ENCODE peak calls at places on chromosomes 7 and 10, in ten cellular contexts. V is bronchial epithelial cell, P is astrocyte of the cerebellum, K is AG10803, N is psoas muscle, U is heart right ventricle, T is right lobe of liver, L is GM23338, X is cardiac fibroblast, D is astrocyte of the spinal cord. H is an unnamed sample.

GRCh38 chr7:154744226-154744860 is 258.6 kb downstream of the PAXIP1 start:
- DNase-seq in V (no peak), P (no peak), K (no peak), N (no peak), U (peak), T (peak), L (peak), X (no peak), D (no peak), H (no peak)

GRCh38 chr10:94104316-94105060 is 110.8 kb downstream of the PLCE1 start:
- DNase-seq in V (peak), P (no peak), K (no peak), N (no peak), U (no peak), T (no peak), L (no peak), X (peak), D (peak), H (no peak)

GRCh38 chr10:74047871-74048270 is 50.0 kb downstream of the VCL start:
- DNase-seq in V (no peak), P (no peak), K (peak), N (no peak), U (no peak), T (no peak), L (no peak), X (peak), D (no peak), H (no peak)

GRCh38 chr7:106425017-106425719 is 140.4 kb upstream of the NAMPT start:
- DNase-seq in V (peak), P (peak), K (peak), N (peak), U (no peak), T (peak), L (no peak), X (peak), D (peak), H (peak)

GRCh38 chr10:119425102-119425880 is 117.2 kb downstream of the RGS10 start:
- DNase-seq in V (no peak), P (no peak), K (no peak), N (no peak), U (no peak), T (no peak), L (no peak), X (no peak), D (no peak), H (no peak)

GRCh38 chr7:27091125-27091524 is 4.7 kb downstream of the HOXA1 start:
- DNase-seq in V (no peak), P (no peak), K (no peak), N (no peak), U (no peak), T (no peak), L (peak), X (no peak), D (no peak), H (no peak)

GRCh38 chr7:140168816-140169215 is 8.0 kb downstream of the KDM7A start:
- DNase-seq in V (no peak), P (no peak), K (no peak), N (no peak), U (no peak), T (no peak), L (no peak), X (no peak), D (no peak), H (no peak)

GRCh38 chr7:38660427-38661099 is 29.4 kb upstream of the AMPH start:
- DNase-seq in V (peak), P (peak), K (peak), N (no peak), U (no peak), T (no peak), L (peak), X (peak), D (peak), H (no peak)

GRCh38 chr7:30445770-30446169 is 32.8 kb downstream of the NOD1 start:
- DNase-seq in V (peak), P (peak), K (peak), N (peak), U (peak), T (peak), L (peak), X (peak), D (peak), H (no peak)

GRCh38 chr7:101161692-101162461 is 3.5 kb downstream of the VGF start:
- DNase-seq in V (no peak), P (no peak), K (no peak), N (no peak), U (no peak), T (no peak), L (peak), X (no peak), D (no peak), H (no peak)

GRCh38 chr10:121033371-121033770 is 182.2 kb downstream of the WDR11 start:
- DNase-seq in V (no peak), P (no peak), K (no peak), N (no peak), U (no peak), T (no peak), L (no peak), X (no peak), D (no peak), H (no peak)

GRCh38 chr7:134515569-134516468 is 11.5 kb upstream of the AKR1B10 start:
- DNase-seq in V (peak), P (peak), K (peak), N (no peak), U (no peak), T (no peak), L (no peak), X (peak), D (peak), H (peak)

GRCh38 chr10:73413108-73413527 is 740 bp downstream of the ANXA7 start:
- DNase-seq in V (peak), P (no peak), K (no peak), N (peak), U (no peak), T (no peak), L (peak), X (no peak), D (peak), H (no peak)

GRCh38 chr10:12720217-12720981 is 281.1 kb downstream of the CCDC3 start:
- DNase-seq in V (peak), P (peak), K (peak), N (peak), U (peak), T (peak), L (no peak), X (peak), D (peak), H (peak)

GRCh38 chr10:33114451-33114944 is 156.5 kb upstream of the ITGB1 start:
- DNase-seq in V (peak), P (no peak), K (peak), N (no peak), U (no peak), T (no peak), L (no peak), X (peak), D (peak), H (no peak)

GRCh38 chr10:117413928-117414618 is 38.8 kb upstream of the PDZD8 start:
- DNase-seq in V (peak), P (no peak), K (peak), N (no peak), U (no peak), T (peak), L (no peak), X (peak), D (no peak), H (no peak)

GRCh38 chr7:19589436-19589835 is 119.4 kb downstream of the POLR1F start:
- DNase-seq in V (no peak), P (no peak), K (no peak), N (no peak), U (no peak), T (no peak), L (no peak), X (no peak), D (no peak), H (no peak)

GRCh38 chr10:105597297-105597696 is 956.2 kb downstream of the SORCS3 start:
- DNase-seq in V (no peak), P (no peak), K (no peak), N (no peak), U (no peak), T (no peak), L (no peak), X (no peak), D (no peak), H (no peak)

GRCh38 chr10:49322371-49323170 is 23.6 kb downstream of the C10orf71 start:
- DNase-seq in V (no peak), P (no peak), K (no peak), N (no peak), U (no peak), T (no peak), L (no peak), X (no peak), D (no peak), H (no peak)

GRCh38 chr7:131688738-131689661 is 132.6 kb upstream of the PODXL start:
- DNase-seq in V (peak), P (peak), K (peak), N (peak), U (peak), T (peak), L (peak), X (peak), D (peak), H (no peak)

GRCh38 chr10:98321203-98321780 is 53.3 kb upstream of the LOXL4 start:
- DNase-seq in V (no peak), P (no peak), K (no peak), N (no peak), U (no peak), T (no peak), L (peak), X (no peak), D (no peak), H (no peak)

GRCh38 chr7:96303105-96303685 is 18.7 kb downstream of the SLC25A13 start:
- DNase-seq in V (peak), P (no peak), K (no peak), N (no peak), U (no peak), T (no peak), L (no peak), X (no peak), D (peak), H (no peak)

GRCh38 chr10:35270100-35270499 is 66.2 kb upstream of the CCNY start:
- DNase-seq in V (no peak), P (no peak), K (no peak), N (no peak), U (no peak), T (no peak), L (no peak), X (no peak), D (no peak), H (no peak)

GRCh38 chr7:38955892-38956291 is 21.8 kb upstream of the POU6F2 start:
- DNase-seq in V (no peak), P (no peak), K (no peak), N (no peak), U (no peak), T (no peak), L (no peak), X (no peak), D (no peak), H (no peak)

GRCh38 chr7:111029574-111030357 is 61.2 kb upstream of the LRRN3 start:
- DNase-seq in V (peak), P (no peak), K (peak), N (no peak), U (no peak), T (no peak), L (no peak), X (peak), D (peak), H (no peak)

GRCh38 chr10:72567884-72568283 is 58.0 kb downstream of the MICU1 start:
- DNase-seq in V (peak), P (no peak), K (no peak), N (no peak), U (no peak), T (no peak), L (peak), X (peak), D (peak), H (no peak)

DNA sequence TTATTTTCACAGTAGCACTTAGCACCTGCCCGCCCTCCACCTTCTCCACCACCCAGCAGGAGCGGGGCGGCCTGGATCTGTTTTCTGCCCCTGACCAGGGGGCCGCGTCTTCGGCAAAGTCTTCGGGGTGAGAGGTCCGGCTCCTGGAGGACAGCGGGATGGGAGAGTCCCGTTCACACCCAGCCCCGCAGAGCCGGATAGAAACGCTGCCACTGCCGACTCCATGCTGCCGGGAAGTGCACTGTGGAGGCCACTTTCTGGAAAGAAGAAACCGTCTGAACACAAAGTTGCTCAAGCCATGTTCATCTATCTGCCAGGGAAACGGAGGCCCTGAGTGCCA is 14.5 kb upstream of the ZNF273 start:
- DNase-seq in V (no peak), P (no peak), K (no peak), N (no peak), U (no peak), T (no peak), L (peak), X (no peak), D (no peak), H (no peak)
- H3K4me3 ChIP-seq in V (peak), P (peak), K (peak), N (peak), U (peak), T (peak), L (peak), X (peak), D (peak), H (peak)

GRCh38 chr10:26859241-26860025 is 1.3 kb downstream of the ABI1 start:
- DNase-seq in V (peak), P (peak), K (peak), N (no peak), U (no peak), T (no peak), L (no peak), X (no peak), D (peak), H (no peak)
- H3K4me3 ChIP-seq in V (peak), P (peak), K (peak), N (peak), U (peak), T (peak), L (peak), X (peak), D (peak), H (peak)

GRCh38 chr10:3418901-3419300 is 246.3 kb upstream of the PITRM1 start:
- DNase-seq in V (no peak), P (no peak), K (no peak), N (no peak), U (no peak), T (no peak), L (no peak), X (no peak), D (no peak), H (no peak)
- H3K4me3 ChIP-seq in V (no peak), P (no peak), K (no peak), N (no peak), U (no peak), T (no peak), L (no peak), X (no peak), D (no peak), H (no peak)

GRCh38 chr10:14535497-14536199 is 204.9 kb upstream of the FRMD4A start:
- DNase-seq in V (no peak), P (no peak), K (no peak), N (no peak), U (no peak), T (no peak), L (no peak), X (no peak), D (no peak), H (no peak)
- H3K4me3 ChIP-seq in V (no peak), P (no peak), K (no peak), N (no peak), U (no peak), T (no peak), L (no peak), X (no peak), D (no peak), H (no peak)

DNA sequence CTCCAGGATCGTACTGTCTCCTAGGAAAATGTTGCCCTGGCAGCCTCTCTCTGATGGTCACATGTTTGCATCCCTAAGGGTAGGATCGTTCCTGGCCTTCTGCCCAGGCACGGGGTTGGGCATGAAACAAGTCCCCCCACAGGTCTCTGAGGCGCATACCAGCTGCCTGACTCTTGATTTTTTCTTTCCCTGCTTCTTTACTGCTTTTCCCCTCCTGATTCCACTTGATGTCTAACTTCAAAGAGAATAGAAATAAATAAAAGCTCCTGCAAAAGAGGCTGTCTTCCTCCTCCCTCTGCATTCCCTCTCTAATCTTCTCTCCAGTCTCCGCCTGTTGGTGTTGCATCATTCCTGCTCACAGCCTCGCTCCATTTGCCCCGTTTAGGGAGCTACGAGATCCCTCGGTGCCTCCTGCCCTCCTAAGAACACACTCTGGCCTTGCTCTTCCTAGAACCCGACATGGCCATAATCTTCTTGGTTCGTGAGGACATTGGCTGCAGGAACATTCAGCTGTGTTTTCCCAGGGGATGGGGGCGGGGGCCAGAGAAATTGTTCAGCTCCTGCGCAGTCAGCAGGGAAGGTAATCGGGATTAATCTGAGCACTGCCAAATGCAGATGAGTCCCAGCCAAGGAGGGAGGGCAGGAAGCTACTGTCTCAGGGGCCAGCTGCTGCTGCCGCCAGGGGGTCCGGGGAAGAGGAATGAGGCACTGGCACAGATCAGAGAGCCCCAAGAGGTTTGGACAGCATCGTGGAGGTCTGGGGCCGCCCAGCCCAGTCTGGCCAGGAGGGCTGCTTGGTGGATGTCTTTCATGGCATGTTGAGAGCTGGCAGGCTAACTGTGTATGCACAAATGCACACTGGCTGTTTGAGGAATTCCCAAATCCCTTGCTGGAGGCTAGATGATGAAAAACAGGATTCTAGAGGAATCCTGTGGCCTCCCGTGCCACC is 26.1 kb downstream of the LEP start:
- DNase-seq in V (peak), P (peak), K (peak), N (peak), U (peak), T (no peak), L (peak), X (peak), D (peak), H (peak)
- H3K4me3 ChIP-seq in V (no peak), P (peak), K (peak), N (no peak), U (peak), T (no peak), L (peak), X (peak), D (peak), H (no peak)

GRCh38 chr10:79070611-79071534 is 2.1 kb downstream of the ZMIZ1 start:
- DNase-seq in V (peak), P (no peak), K (peak), N (peak), U (peak), T (peak), L (peak), X (peak), D (peak), H (peak)
- H3K4me3 ChIP-seq in V (peak), P (peak), K (peak), N (peak), U (peak), T (peak), L (peak), X (peak), D (peak), H (peak)